ENCODE peak calls at places on chromosome 21, in six cellular contexts. One of them, this sample, is unnamed.

GRCh38 chr21:29818520-29818919 is 121.3 kb downstream of the GRIK1 start:
- DNase-seq in thoracic aorta: no peak
- DNase-seq in kidney epithelial cell: no peak
- DNase-seq in CD4-positive, alpha-beta T cell: no peak
- DNase-seq in coronary artery: no peak
- DNase-seq in Calu3: no peak
- DNase-seq in this sample: no peak

GRCh38 chr21:19529031-19529430 is 1125.4 kb upstream of the TMPRSS15 start:
- DNase-seq in thoracic aorta: no peak
- DNase-seq in kidney epithelial cell: no peak
- DNase-seq in CD4-positive, alpha-beta T cell: no peak
- DNase-seq in coronary artery: no peak
- DNase-seq in Calu3: no peak
- DNase-seq in this sample: no peak

GRCh38 chr21:45876381-45877159 is 105.0 kb upstream of the COL6A1 start:
- DNase-seq in thoracic aorta: no peak
- DNase-seq in kidney epithelial cell: no peak
- DNase-seq in CD4-positive, alpha-beta T cell: no peak
- DNase-seq in coronary artery: no peak
- DNase-seq in Calu3: no peak
- DNase-seq in this sample: no peak

GRCh38 chr21:31580866-31581276 is 78.6 kb upstream of the SOD1 start:
- DNase-seq in thoracic aorta: peak
- DNase-seq in kidney epithelial cell: no peak
- DNase-seq in CD4-positive, alpha-beta T cell: peak
- DNase-seq in coronary artery: no peak
- DNase-seq in Calu3: peak
- DNase-seq in this sample: peak

GRCh38 chr21:36699026-36699545 is at the start of gene SIM2:
- DNase-seq in thoracic aorta: no peak
- DNase-seq in kidney epithelial cell: no peak
- DNase-seq in CD4-positive, alpha-beta T cell: no peak
- DNase-seq in coronary artery: no peak
- DNase-seq in Calu3: peak
- DNase-seq in this sample: no peak

GRCh38 chr21:26332873-26333272 is 162.3 kb upstream of the APP start:
- DNase-seq in thoracic aorta: no peak
- DNase-seq in kidney epithelial cell: no peak
- DNase-seq in CD4-positive, alpha-beta T cell: no peak
- DNase-seq in coronary artery: no peak
- DNase-seq in Calu3: no peak
- DNase-seq in this sample: no peak

GRCh38 chr21:26148834-26149354 is 21.7 kb downstream of the APP start:
- DNase-seq in thoracic aorta: no peak
- DNase-seq in kidney epithelial cell: no peak
- DNase-seq in CD4-positive, alpha-beta T cell: no peak
- DNase-seq in coronary artery: no peak
- DNase-seq in Calu3: no peak
- DNase-seq in this sample: no peak

GRCh38 chr21:38531610-38532009 is 33.3 kb upstream of the ERG start:
- DNase-seq in thoracic aorta: no peak
- DNase-seq in kidney epithelial cell: no peak
- DNase-seq in CD4-positive, alpha-beta T cell: no peak
- DNase-seq in coronary artery: no peak
- DNase-seq in Calu3: no peak
- DNase-seq in this sample: no peak

GRCh38 chr21:27590271-27590670 is 623.4 kb upstream of the ADAMTS5 start:
- DNase-seq in thoracic aorta: no peak
- DNase-seq in kidney epithelial cell: no peak
- DNase-seq in CD4-positive, alpha-beta T cell: no peak
- DNase-seq in coronary artery: no peak
- DNase-seq in Calu3: no peak
- DNase-seq in this sample: no peak

DNA sequence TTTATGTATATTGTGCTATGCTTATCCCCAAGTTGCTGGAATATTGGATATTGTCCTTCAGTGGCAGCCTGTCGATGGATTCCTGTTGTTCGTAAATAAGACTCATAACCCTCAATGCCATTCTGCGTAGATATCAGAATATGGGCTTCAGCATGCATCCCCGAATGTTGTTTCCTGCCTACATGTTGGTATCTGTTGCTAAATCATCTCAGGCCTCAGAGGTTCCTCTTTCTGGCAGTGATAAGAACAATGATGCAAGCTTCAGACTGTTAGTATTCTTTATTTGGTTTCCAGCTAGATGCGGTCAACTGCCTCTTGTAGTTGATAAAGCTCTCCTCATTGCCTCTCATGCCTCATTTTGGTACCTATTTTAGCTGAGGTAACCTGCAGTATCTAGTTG is 2082.6 kb downstream of the MRPL39 start:
- DNase-seq in thoracic aorta: no peak
- DNase-seq in kidney epithelial cell: no peak
- DNase-seq in CD4-positive, alpha-beta T cell: no peak
- DNase-seq in coronary artery: no peak
- DNase-seq in Calu3: no peak
- DNase-seq in this sample: no peak
- TF ChIP-seq CTCF in thoracic aorta: no peak
- TF ChIP-seq CTCF in kidney epithelial cell: no peak
- TF ChIP-seq CTCF in CD4-positive, alpha-beta T cell: no peak
- TF ChIP-seq CTCF in coronary artery: no peak
- TF ChIP-seq CTCF in Calu3: no peak
- TF ChIP-seq CTCF in this sample: no peak

DNA sequence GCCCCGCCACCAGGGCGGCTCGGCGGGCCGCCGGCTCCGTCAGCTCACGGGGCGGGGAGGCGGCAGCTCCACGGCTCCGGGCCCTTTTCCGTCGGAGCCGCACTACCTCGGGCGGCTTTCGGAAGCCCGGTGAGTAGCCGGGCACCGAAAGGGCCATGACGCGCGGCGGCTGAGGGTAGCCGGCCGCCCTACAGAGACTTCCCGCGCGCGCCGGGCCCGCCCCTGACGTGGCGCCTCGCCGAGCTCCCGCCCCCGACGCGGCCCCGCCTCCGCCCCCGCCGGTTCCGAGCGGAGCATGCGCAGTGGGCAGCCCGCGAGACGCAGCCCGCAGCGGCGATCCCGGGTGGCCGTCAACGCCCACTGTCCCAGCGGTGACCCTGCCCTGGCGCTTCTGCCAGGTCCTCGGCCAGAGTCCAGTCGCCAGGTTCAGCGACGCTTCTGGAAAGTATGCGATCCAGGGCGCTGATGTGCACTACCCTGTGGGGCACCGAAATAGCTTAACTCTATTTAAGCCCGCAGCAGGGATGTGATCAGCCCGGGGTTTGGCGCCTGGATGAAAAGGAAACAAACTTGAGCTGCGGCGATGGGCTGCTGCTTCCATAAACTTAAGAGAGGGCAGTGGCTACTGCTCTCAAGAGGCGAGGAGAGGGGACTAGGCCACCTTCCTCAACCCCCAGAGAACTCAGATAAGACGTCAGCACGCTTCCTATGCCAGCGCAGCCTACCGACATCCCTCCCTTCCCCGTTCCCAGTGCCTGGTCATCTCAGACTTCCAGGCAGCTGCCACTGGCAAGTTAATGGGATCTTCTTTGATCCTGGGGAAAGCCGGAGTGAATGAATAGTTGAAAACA is at the start of gene DONSON:
- DNase-seq in thoracic aorta: peak
- DNase-seq in kidney epithelial cell: no peak
- DNase-seq in CD4-positive, alpha-beta T cell: peak
- DNase-seq in coronary artery: peak
- DNase-seq in Calu3: peak
- DNase-seq in this sample: peak
- TF ChIP-seq CTCF in thoracic aorta: no peak
- TF ChIP-seq CTCF in kidney epithelial cell: no peak
- TF ChIP-seq CTCF in CD4-positive, alpha-beta T cell: no peak
- TF ChIP-seq CTCF in coronary artery: no peak
- TF ChIP-seq CTCF in Calu3: no peak
- TF ChIP-seq CTCF in this sample: no peak

GRCh38 chr21:44490816-44491215 is 35.5 kb downstream of the LRRC3 start:
- DNase-seq in thoracic aorta: no peak
- DNase-seq in kidney epithelial cell: no peak
- DNase-seq in CD4-positive, alpha-beta T cell: no peak
- DNase-seq in coronary artery: no peak
- DNase-seq in Calu3: no peak
- DNase-seq in this sample: no peak

GRCh38 chr21:44490405-44490804 is 35.1 kb downstream of the LRRC3 start:
- DNase-seq in thoracic aorta: no peak
- DNase-seq in kidney epithelial cell: no peak
- DNase-seq in CD4-positive, alpha-beta T cell: no peak
- DNase-seq in coronary artery: no peak
- DNase-seq in Calu3: no peak
- DNase-seq in this sample: no peak

GRCh38 chr21:44492572-44493385 is 37.5 kb downstream of the LRRC3 start:
- DNase-seq in thoracic aorta: no peak
- DNase-seq in kidney epithelial cell: no peak
- DNase-seq in CD4-positive, alpha-beta T cell: no peak
- DNase-seq in coronary artery: no peak
- DNase-seq in Calu3: no peak
- DNase-seq in this sample: no peak

GRCh38 chr21:44487831-44488230 is 32.5 kb downstream of the LRRC3 start:
- DNase-seq in thoracic aorta: no peak
- DNase-seq in kidney epithelial cell: no peak
- DNase-seq in CD4-positive, alpha-beta T cell: peak
- DNase-seq in coronary artery: no peak
- DNase-seq in Calu3: no peak
- DNase-seq in this sample: no peak

DNA sequence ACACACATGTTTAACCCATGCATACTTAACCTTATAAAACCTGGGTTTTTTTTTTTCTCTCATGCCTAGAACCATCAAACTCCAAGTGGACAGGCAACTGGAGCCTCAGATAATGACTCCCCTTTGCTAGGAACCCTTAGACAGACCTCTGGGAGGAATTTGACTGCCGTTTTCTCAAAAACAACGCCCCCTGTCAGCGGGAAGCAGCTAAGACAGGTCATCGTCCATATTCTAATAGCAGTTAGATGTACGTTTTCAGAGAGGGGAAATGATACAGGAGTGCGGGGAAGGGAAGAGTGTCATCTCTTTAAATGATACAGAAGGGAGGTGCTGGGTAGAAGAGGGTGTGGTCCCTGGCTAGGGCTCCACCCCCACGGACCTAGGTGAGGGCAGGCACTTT is 34.7 kb downstream of the LRRC3 start:
- DNase-seq in thoracic aorta: no peak
- DNase-seq in kidney epithelial cell: no peak
- DNase-seq in CD4-positive, alpha-beta T cell: no peak
- DNase-seq in coronary artery: no peak
- DNase-seq in Calu3: no peak
- DNase-seq in this sample: no peak
- TF ChIP-seq CTCF in thoracic aorta: no peak
- TF ChIP-seq CTCF in kidney epithelial cell: peak
- TF ChIP-seq CTCF in CD4-positive, alpha-beta T cell: no peak
- TF ChIP-seq CTCF in coronary artery: no peak
- TF ChIP-seq CTCF in Calu3: no peak
- TF ChIP-seq CTCF in this sample: no peak

DNA sequence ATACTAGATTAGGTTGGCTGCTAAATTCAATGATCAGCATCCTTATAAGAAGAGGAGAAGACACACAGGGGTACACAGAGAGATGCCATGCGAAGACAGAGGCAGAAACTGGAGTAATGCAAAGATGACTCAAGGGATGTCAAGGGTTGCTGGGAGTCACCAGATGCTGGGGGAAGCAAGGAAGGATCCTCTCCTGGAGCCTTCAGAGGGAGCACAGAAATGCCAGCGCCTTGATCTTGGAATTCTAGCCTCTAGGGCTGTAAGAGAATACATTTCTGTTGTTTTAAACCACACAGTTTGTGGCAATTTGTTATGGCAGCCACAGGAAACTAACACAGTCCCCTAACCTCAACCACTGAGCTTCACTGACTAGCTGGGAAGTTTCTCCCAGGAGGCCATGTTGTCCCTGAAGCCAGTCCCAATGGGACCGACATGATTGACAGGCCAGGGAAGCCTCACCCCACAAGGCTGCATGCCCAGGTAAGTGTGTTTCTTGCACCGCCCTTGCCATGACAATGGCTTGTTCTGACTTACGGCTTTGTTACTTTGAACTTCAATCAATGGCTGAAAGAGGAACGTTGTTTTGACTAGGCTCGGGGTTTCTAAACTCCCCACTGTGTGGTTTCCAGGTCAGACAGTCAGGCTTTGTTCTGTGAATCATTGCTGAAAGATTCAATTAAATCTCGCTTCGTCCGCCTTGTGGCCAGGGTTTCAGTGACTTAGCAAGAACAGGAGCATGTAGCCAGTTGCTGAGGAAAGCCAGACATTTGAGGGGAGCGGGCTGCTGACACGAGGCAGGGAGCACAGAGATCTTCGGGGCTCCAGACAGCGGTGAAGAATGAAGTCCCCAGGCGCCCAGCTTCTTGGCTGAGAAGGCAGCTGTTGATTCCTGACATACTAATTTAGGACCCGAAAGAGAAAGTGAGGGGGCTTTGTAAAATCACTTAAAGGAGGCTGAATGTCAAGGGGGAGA is 62.3 kb downstream of the RUNX1 start:
- DNase-seq in thoracic aorta: no peak
- DNase-seq in kidney epithelial cell: peak
- DNase-seq in CD4-positive, alpha-beta T cell: peak
- DNase-seq in coronary artery: no peak
- DNase-seq in Calu3: peak
- DNase-seq in this sample: no peak
- TF ChIP-seq CTCF in thoracic aorta: no peak
- TF ChIP-seq CTCF in kidney epithelial cell: peak
- TF ChIP-seq CTCF in CD4-positive, alpha-beta T cell: no peak
- TF ChIP-seq CTCF in coronary artery: no peak
- TF ChIP-seq CTCF in Calu3: no peak
- TF ChIP-seq CTCF in this sample: no peak

DNA sequence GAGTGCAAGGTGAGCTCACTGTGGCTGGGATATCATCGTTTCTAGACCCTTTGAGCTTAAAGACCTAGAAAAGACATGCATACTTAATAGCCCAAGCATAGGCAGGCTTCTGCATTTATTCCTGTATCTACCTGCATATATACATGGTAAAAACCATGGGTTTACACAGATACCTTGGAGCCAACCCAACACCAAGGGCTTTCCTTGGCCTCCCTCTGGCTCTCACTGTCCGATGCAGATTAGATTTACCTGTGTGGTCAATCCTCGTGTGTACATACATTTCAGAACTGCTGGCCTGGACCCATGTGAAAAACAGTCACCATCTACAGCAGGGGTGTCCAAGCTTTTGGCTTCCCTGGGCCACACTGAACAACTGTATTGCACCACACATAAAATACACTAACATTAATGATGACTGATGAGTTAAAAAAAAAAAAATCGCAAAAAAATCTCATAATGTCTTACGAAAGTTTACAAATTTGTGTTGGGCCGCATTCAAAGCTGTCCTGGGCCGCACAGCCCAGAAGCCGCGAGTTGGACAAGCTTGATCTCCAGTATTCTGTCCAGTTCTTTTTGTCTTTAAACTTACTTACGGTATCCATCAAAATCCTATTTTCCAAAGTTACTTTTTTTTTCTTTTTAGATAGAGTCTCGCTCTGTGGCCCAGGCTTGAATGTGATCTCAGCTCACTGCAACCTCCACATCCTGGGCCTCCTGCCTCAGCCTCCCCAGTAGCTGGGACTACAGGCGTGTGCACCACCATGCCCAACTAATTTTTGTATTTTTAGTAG is 43.5 kb downstream of the WDR4 start:
- DNase-seq in thoracic aorta: no peak
- DNase-seq in kidney epithelial cell: no peak
- DNase-seq in CD4-positive, alpha-beta T cell: no peak
- DNase-seq in coronary artery: peak
- DNase-seq in Calu3: no peak
- DNase-seq in this sample: no peak
- TF ChIP-seq CTCF in thoracic aorta: no peak
- TF ChIP-seq CTCF in kidney epithelial cell: no peak
- TF ChIP-seq CTCF in CD4-positive, alpha-beta T cell: no peak
- TF ChIP-seq CTCF in coronary artery: no peak
- TF ChIP-seq CTCF in Calu3: no peak
- TF ChIP-seq CTCF in this sample: no peak